ENCODE peak calls at places on chromosome 11, in four cellular contexts. One of them, this sample, is unnamed.

GRCh38 chr11:20158597-20159257 is 1.5 kb downstream of the DBX1 start:
- DNase-seq in stimulated activated CD4-positive, alpha-beta T cell treated with anti-CD3 and anti-CD28 coated beads, TNF-alpha, amount 100 ng/mL, for 1 hour: no peak
- DNase-seq in heart left ventricle: peak; percentile 70
- DNase-seq in WTC11: peak; percentile 81
- DNase-seq in this sample: peak; percentile 36

GRCh38 chr11:19829109-19829790 is 116.6 kb downstream of the NAV2 start:
- DNase-seq in WTC11: no peak
- DNase-seq in stimulated activated CD4-positive, alpha-beta T cell treated with anti-CD3 and anti-CD28 coated beads, TNF-alpha, amount 100 ng/mL, for 1 hour: no peak
- DNase-seq in heart left ventricle: no peak
- DNase-seq in this sample: peak; percentile 76

GRCh38 chr11:76008474-76008873 is 193.5 kb downstream of the UVRAG start:
- DNase-seq in WTC11: no peak
- DNase-seq in stimulated activated CD4-positive, alpha-beta T cell treated with anti-CD3 and anti-CD28 coated beads, TNF-alpha, amount 100 ng/mL, for 1 hour: no peak
- DNase-seq in heart left ventricle: no peak
- DNase-seq in this sample: peak; percentile 85

GRCh38 chr11:18526130-18526520 is 617 bp downstream of the TSG101 start:
- DNase-seq in heart left ventricle: no peak
- DNase-seq in stimulated activated CD4-positive, alpha-beta T cell treated with anti-CD3 and anti-CD28 coated beads, TNF-alpha, amount 100 ng/mL, for 1 hour: no peak
- DNase-seq in WTC11: no peak
- DNase-seq in this sample: no peak

GRCh38 chr11:76824980-76825725 is 35.6 kb upstream of the ACER3 start:
- DNase-seq in heart left ventricle: no peak
- DNase-seq in WTC11: no peak
- DNase-seq in stimulated activated CD4-positive, alpha-beta T cell treated with anti-CD3 and anti-CD28 coated beads, TNF-alpha, amount 100 ng/mL, for 1 hour: no peak
- DNase-seq in this sample: peak; percentile 95

GRCh38 chr11:110362916-110363574 is 66.6 kb upstream of the RDX start:
- DNase-seq in WTC11: peak; percentile 25
- DNase-seq in heart left ventricle: no peak
- DNase-seq in stimulated activated CD4-positive, alpha-beta T cell treated with anti-CD3 and anti-CD28 coated beads, TNF-alpha, amount 100 ng/mL, for 1 hour: no peak
- DNase-seq in this sample: no peak

GRCh38 chr11:62665075-62665629 is at the start of the genes C11orf98 and CSKMT:
- DNase-seq in stimulated activated CD4-positive, alpha-beta T cell treated with anti-CD3 and anti-CD28 coated beads, TNF-alpha, amount 100 ng/mL, for 1 hour: peak; percentile 95
- DNase-seq in WTC11: peak; percentile 97
- DNase-seq in heart left ventricle: peak; percentile 97
- DNase-seq in this sample: peak; percentile 74

GRCh38 chr11:95296621-95297025 is 65.6 kb upstream of the SESN3 start:
- DNase-seq in WTC11: no peak
- DNase-seq in heart left ventricle: no peak
- DNase-seq in stimulated activated CD4-positive, alpha-beta T cell treated with anti-CD3 and anti-CD28 coated beads, TNF-alpha, amount 100 ng/mL, for 1 hour: no peak
- DNase-seq in this sample: no peak